ENCODE peak calls at places on chromosome 10, in five cellular contexts. I is left lung, L is ovary, R is MCF 10A, D is right atrium auricular region. E is an unnamed sample.

GRCh38 chr10:133166504-133166827 is 6.4 kb downstream of the KNDC1 start:
- DNase-seq in L (no peak), I (peak), D (no peak), R (no peak), E (no peak)

GRCh38 chr10:130062976-130063375 is 47.7 kb downstream of the C10orf143 start:
- DNase-seq in I (no peak), R (no peak), L (no peak), D (no peak), E (no peak)

GRCh38 chr10:86632009-86632800 is 22.1 kb upstream of the OPN4 start:
- DNase-seq in I (no peak), D (no peak), L (no peak), R (no peak), E (no peak)

GRCh38 chr10:112218960-112219359 is 35.4 kb upstream of the GPAM start:
- DNase-seq in I (no peak), R (no peak), D (no peak), L (no peak), E (no peak)

GRCh38 chr10:25393621-25394020 is 218.8 kb downstream of the GPR158 start:
- DNase-seq in I (no peak), D (no peak), R (no peak), L (no peak), E (no peak)

GRCh38 chr10:133336131-133337078 is at the start of gene CALY:
- DNase-seq in D (no peak), I (no peak), R (no peak), L (no peak), E (no peak)

GRCh38 chr10:123203393-123204126 is 49.4 kb downstream of the BUB3 start:
- DNase-seq in R (no peak), I (no peak), L (no peak), D (no peak), E (no peak)

GRCh38 chr10:93999401-93999851 is 5.7 kb downstream of the PLCE1 start:
- DNase-seq in I (no peak), D (peak), L (peak), R (no peak), E (peak)

GRCh38 chr10:48605264-48605615 is 367 bp upstream of the ARHGAP22 start:
- DNase-seq in L (no peak), D (no peak), R (peak), I (no peak), E (peak)

GRCh38 chr10:117609095-117609821 is 66.7 kb downstream of the EMX2 start:
- DNase-seq in D (peak), L (peak), R (peak), I (peak), E (peak)

GRCh38 chr10:17785276-17785935 is 23.7 kb upstream of the MRC1 start:
- DNase-seq in I (peak), L (no peak), R (no peak), D (no peak), E (no peak)

GRCh38 chr10:125370578-125370977 is 210.2 kb upstream of the CTBP2 start:
- DNase-seq in D (no peak), L (no peak), R (no peak), I (no peak), E (no peak)
- TF ChIP-seq CTCF in D (no peak), L (no peak), R (no peak), I (no peak), E (no peak)

GRCh38 chr10:126223512-126224067 is 164.7 kb downstream of the ADAM12 start:
- DNase-seq in D (no peak), I (no peak), L (no peak), R (no peak), E (no peak)
- TF ChIP-seq CTCF in D (no peak), I (no peak), L (no peak), R (no peak), E (peak)

GRCh38 chr10:60048146-60048545 is 141.8 kb upstream of the CCDC6 start:
- DNase-seq in L (no peak), D (no peak), R (peak), I (no peak), E (peak)
- TF ChIP-seq CTCF in L (no peak), D (no peak), R (peak), I (no peak), E (peak)

DNA sequence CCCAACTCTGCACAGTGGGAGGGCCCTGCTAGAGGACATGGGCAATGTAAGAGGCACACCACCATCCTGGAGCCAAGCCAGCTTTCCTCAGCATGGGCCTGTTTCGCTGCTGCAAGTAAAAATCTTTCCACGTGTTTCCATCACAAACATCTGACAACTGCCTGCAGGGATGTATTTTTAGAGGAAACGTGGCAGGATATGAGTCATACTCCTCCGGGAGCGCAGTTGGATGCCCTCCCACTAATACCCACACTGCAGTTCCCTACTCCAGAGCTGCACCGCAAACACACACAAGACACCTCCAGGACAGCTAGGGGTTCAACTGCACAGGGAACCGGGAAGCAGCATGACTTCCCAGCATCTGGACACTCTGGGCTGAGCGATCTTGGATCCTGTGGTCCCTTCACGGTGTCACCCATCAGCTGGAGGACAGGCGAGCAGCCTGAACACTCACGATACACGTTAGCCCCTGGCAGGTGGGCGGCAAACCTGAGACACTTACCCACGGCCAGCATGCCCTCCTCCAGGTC is 26.1 kb downstream of the PLAC9 start:
- DNase-seq in D (peak), L (peak), R (peak), I (peak), E (peak)
- TF ChIP-seq CTCF in D (no peak), L (no peak), R (no peak), I (no peak), E (no peak)

DNA sequence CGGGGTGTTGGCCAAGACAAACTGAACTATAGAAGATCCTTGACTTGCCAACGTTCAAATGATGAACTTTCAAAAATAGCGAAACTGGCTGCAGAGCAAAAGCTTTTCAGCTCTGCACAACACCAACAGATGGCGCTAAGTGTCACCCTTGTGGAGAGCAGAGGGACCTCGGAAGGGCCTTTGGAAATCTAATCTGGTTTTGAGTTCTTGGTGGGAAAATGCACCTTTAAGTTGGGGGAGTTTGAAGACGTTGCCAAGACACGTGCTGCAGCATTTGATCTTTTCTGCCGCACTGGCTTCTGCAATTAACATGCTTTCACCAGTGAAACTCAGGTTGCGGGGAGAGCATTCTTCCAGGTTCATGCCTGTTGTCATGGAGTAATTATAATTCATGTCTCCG is 26.3 kb upstream of the WDR11 start:
- DNase-seq in L (no peak), D (no peak), I (peak), R (peak), E (no peak)
- TF ChIP-seq CTCF in L (no peak), D (no peak), I (peak), R (peak), E (peak)

DNA sequence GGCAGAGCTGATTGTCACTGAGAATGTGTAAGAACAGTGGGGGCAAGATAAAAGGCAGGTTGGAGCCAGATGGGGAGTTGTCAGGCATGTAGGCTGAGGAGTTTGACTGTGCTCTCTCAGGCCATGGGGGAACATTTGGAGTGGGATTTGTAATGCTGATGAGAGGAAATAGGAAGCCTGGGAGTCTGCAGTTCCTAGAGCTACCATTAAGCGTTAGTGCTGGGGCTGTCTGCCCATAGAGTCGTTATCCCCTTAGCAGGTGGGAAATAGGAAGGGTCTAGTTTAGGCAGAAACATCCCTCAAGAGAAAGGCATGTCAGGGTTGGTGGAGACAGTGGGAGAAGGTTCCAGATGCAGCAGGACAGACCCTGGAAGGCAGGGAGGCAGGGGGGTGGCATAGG is 75.5 kb downstream of the RPS24 start:
- DNase-seq in R (no peak), D (no peak), I (no peak), L (no peak), E (no peak)
- TF ChIP-seq CTCF in R (no peak), D (no peak), I (no peak), L (no peak), E (no peak)

GRCh38 chr10:89224697-89225443 is 17.8 kb upstream of the CH25H start:
- DNase-seq in I (no peak), L (no peak), R (no peak), D (no peak), E (no peak)
- TF ChIP-seq CTCF in I (peak), L (no peak), R (no peak), D (no peak), E (no peak)

GRCh38 chr10:12042797-12043651 is at the start of gene UPF2:
- DNase-seq in D (peak), I (peak), L (peak), R (peak), E (peak)
- TF ChIP-seq CTCF in D (no peak), I (peak), L (peak), R (no peak), E (no peak)

DNA sequence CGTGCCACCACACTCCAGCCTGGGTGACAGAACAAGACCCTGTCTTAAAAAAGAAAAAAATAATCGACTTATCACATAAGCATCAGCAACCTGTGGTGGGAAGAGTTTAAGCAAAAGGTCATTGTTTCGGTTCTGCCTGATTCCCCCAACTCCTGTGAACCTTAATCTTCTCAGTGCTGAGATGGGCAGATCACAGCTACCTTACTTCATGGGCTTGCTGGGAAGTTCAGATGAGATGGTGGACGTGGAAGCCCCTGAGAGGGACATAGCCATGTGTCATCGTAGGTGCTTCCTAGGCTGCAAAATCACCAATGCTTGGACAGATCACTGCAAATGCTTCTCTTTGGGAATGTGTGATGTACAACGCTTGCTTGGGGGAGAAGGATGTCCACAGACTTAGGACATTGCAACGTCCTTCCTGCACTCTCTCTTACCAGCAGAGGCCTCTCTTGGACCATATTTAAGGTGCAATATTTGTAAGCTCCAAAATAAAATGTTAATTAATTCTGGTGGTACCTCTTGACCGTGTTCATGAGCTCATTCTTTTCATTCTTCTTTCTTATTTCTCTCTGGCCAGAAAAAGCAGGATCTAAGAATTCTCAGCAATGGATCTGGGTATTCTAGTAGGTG is 8.6 kb downstream of the GJD4 start:
- DNase-seq in R (peak), I (no peak), L (no peak), D (no peak), E (no peak)
- TF ChIP-seq CTCF in R (peak), I (peak), L (no peak), D (no peak), E (peak)

E was measured in mammary epithelial cell.